ENCODE peak calls at places on chromosome 9, in four cellular contexts. H, V, K and Z are unnamed samples.

GRCh38 chr9:19430201-19430760 is 21.5 kb downstream of the ACER2 start:
- DNase-seq in K (no peak), V (no peak), H (no peak), Z (no peak)

GRCh38 chr9:13865869-13866268 is 448.1 kb downstream of the NFIB start:
- DNase-seq in K (no peak), V (peak), H (no peak), Z (no peak)

GRCh38 chr9:99354104-99354503 is 132.0 kb downstream of the SEC61B start:
- DNase-seq in H (no peak), K (no peak), V (peak), Z (no peak)

GRCh38 chr9:97557606-97558095 is 56.2 kb downstream of the TMOD1 start:
- DNase-seq in K (no peak), H (no peak), V (peak), Z (no peak)

GRCh38 chr9:117757566-117757965 is 53.4 kb downstream of the TLR4 start:
- DNase-seq in V (no peak), K (no peak), H (no peak), Z (no peak)

GRCh38 chr9:223167-223566 is 8.5 kb downstream of the DOCK8 start:
- DNase-seq in H (no peak), K (no peak), V (no peak), Z (no peak)

GRCh38 chr9:124730772-124731171 is 40.3 kb downstream of the NR6A1 start:
- DNase-seq in H (no peak), V (no peak), K (no peak), Z (no peak)

GRCh38 chr9:16652511-16653101 is 217.9 kb downstream of the BNC2 start:
- DNase-seq in K (no peak), H (no peak), V (peak), Z (no peak)

GRCh38 chr9:13750639-13751038 is 471.1 kb upstream of the MPDZ start:
- DNase-seq in V (no peak), H (no peak), K (no peak), Z (no peak)

GRCh38 chr9:115884846-115885245 is 268.7 kb upstream of the PAPPA start:
- DNase-seq in K (no peak), H (no peak), V (peak), Z (no peak)

GRCh38 chr9:96605328-96605727 is 14.3 kb downstream of the CDC14B start:
- DNase-seq in V (no peak), K (no peak), H (no peak), Z (no peak)

DNA sequence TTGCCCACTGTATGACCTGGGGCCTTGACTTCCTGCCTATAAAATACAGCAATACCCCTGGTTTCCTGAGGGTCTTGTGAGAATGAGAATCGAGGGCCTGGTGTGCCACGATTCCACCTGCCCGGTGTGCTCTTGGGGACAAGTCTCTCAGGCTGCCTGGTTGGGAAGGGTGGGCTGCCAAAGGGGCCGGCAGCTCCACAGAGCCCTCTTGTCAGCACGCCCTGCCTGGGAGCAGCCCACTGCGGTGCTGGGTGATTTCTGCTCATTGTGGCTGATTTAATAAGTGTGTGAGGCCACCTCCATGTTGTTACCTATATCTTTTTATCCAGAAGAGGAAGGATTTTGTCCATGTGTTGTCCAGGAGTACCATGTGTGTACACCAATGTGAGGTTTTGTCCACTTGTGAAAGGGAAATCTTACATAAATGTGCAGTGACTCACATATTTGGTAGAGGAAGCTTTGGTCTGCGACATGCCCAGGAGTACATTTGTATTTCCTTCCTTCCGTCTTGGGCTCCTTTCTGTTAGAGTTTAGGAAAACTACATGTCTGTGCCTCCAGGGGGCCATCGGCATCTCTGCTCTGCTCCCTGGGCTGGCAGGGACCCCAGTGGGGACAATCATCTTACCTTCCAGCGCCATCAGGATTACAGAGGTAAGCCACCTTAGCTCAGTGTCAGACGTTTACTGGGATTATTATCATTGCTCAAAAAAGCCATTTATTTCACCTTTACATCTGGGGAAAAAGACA is 108.6 kb downstream of the PHF2 start:
- DNase-seq in V (peak), H (no peak), K (no peak), Z (no peak)
- TF ChIP-seq CTCF in V (peak), H (no peak), K (no peak), Z (peak)

GRCh38 chr9:135796784-135797462 is 94.9 kb downstream of the KCNT1 start:
- DNase-seq in H (no peak), K (no peak), V (no peak), Z (no peak)
- TF ChIP-seq CTCF in H (no peak), K (no peak), V (no peak), Z (no peak)

GRCh38 chr9:109191746-109192145 is 24.7 kb upstream of the FRRS1L start:
- DNase-seq in H (no peak), V (no peak), K (no peak), Z (no peak)

GRCh38 chr9:109194157-109194556 is 27.1 kb upstream of the FRRS1L start:
- DNase-seq in K (no peak), V (no peak), H (no peak), Z (no peak)

GRCh38 chr9:109190151-109190550 is 23.1 kb upstream of the FRRS1L start:
- DNase-seq in H (no peak), K (no peak), V (peak), Z (no peak)

GRCh38 chr9:109186857-109187256 is 19.8 kb upstream of the FRRS1L start:
- DNase-seq in K (no peak), V (no peak), H (no peak), Z (no peak)

DNA sequence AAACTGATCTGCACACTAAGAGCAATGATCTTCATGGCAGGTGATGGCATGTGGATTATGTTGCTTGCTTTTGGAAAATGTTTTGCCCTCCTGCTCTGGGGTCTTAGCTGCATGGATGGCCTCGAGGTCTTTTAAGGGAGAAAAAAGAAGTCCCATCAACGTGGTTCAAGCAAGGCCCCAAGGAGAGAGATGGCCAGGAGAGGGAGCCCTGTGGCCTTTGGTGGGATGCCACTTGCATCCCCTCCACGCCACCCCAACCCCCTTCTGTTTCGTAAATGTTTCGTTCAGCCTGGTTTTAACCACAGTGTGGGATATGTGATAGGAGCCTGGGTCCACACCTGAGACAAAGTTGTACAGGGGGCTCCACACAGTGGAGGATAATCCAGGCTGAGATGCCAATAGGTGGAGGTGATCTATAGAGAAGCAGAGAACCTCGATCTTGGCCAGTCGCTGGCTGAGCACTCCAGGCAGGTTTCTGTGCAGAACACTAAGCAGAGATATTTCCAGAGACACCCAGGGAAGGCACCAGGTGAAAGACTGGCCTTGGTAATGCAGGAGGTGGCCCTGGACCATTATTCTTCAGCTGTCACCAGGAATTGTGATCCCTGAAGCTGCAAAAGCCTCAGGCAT is 25.8 kb upstream of the FRRS1L start:
- DNase-seq in H (no peak), K (peak), V (peak), Z (no peak)
- TF ChIP-seq CTCF in H (no peak), K (no peak), V (peak), Z (peak)

GRCh38 chr9:2321523-2322148 is 300.0 kb upstream of the VLDLR start:
- DNase-seq in K (no peak), H (no peak), V (peak), Z (no peak)
- TF ChIP-seq CTCF in K (no peak), H (no peak), V (no peak), Z (no peak)

DNA sequence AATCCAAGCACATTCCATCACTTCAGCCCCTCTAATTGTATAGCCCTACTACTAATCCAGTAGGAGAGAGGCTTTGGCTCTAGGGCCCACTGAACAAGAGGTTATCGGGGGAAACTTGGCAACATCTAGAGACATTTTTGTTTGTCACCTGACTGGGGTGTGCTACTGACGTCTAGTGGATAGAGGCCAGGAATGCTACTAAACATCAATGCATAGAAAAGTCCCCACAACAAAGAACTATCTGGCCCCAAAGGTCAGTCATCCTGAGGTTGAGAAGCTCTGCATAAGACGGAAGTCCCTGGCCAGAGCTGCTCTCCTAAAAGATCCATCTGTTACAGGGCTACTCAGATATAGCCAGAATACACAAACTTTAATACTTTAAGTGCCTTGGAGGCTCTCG is 570.6 kb upstream of the KLF4 start:
- DNase-seq in K (no peak), V (no peak), H (no peak), Z (no peak)
- TF ChIP-seq CTCF in K (no peak), V (no peak), H (no peak), Z (no peak)

GRCh38 chr9:129462360-129462759 is 158.5 kb downstream of the C9orf50 start:
- DNase-seq in K (no peak), H (no peak), V (no peak), Z (no peak)

GRCh38 chr9:129458155-129458661 is 162.7 kb downstream of the C9orf50 start:
- DNase-seq in V (no peak), K (peak), H (peak), Z (no peak)

GRCh38 chr9:129458663-129459549 is 162.0 kb downstream of the C9orf50 start:
- DNase-seq in H (peak), V (no peak), K (no peak), Z (no peak)

GRCh38 chr9:129459550-129460322 is 161.2 kb downstream of the C9orf50 start:
- DNase-seq in H (no peak), K (peak), V (no peak), Z (no peak)

GRCh38 chr9:129460323-129461261 is 160.3 kb downstream of the C9orf50 start:
- DNase-seq in K (peak), V (peak), H (peak), Z (peak)
- TF ChIP-seq CTCF in K (no peak), V (peak), H (no peak), Z (no peak)